ENCODE peak calls at places on chromosomes 6 and 20, in five cellular contexts. J, B, I, O and K are unnamed samples.

GRCh38 chr6:63597142-63598000 is 25.1 kb downstream of the LOC128125822 start:
- DNase-seq in J (no peak), B (no peak), I (no peak), O (no peak), K (peak; percentile 35)

GRCh38 chr6:17004269-17004668 is 97.6 kb upstream of the STMND1 start:
- DNase-seq in J (no peak), B (no peak), I (no peak), O (no peak), K (no peak)

GRCh38 chr6:54876365-54876764 is 29.8 kb downstream of the FAM83B start:
- DNase-seq in J (no peak), B (no peak), I (no peak), O (no peak), K (no peak)

GRCh38 chr20:25389858-25390537 is 637 bp downstream of the ABHD12 start:
- DNase-seq in J (peak; percentile 61), B (no peak), I (peak; percentile 80), O (peak; percentile 72), K (peak; percentile 69)

GRCh38 chr20:47272893-47273590 is 83.5 kb downstream of the ZMYND8 start:
- DNase-seq in J (peak; percentile 50), B (no peak), I (no peak), O (no peak), K (peak; percentile 63)

GRCh38 chr20:8389381-8390368 is 257.6 kb downstream of the PLCB1 start:
- DNase-seq in J (peak; percentile 36), B (no peak), I (no peak), O (no peak), K (peak; percentile 79)

GRCh38 chr20:38084425-38084951 is 50.9 kb downstream of the RPRD1B start:
- DNase-seq in J (no peak), B (no peak), I (no peak), O (no peak), K (no peak)

GRCh38 chr20:36010745-36011326 is 42.4 kb downstream of the CNBD2 start:
- DNase-seq in J (no peak), B (no peak), I (no peak), O (no peak), K (no peak)

GRCh38 chr20:11844691-11845090 is 73.0 kb upstream of the BTBD3 start:
- DNase-seq in J (no peak), B (no peak), I (no peak), O (no peak), K (no peak)

GRCh38 chr6:13427838-13428527 is 59.4 kb downstream of the GFOD1 start:
- DNase-seq in J (no peak), B (no peak), I (no peak), O (no peak), K (no peak)

GRCh38 chr6:160388922-160389321 is 40.7 kb downstream of the SLC22A3 start:
- DNase-seq in J (no peak), B (no peak), I (no peak), O (no peak), K (no peak)

GRCh38 chr6:170575250-170575649 is 9.2 kb downstream of the PDCD2 start:
- DNase-seq in J (no peak), B (no peak), I (no peak), O (no peak), K (no peak)

GRCh38 chr6:161443868-161444267 is 170.0 kb upstream of the AGPAT4 start:
- DNase-seq in J (peak; percentile 19), B (no peak), I (peak; percentile 59), O (no peak), K (peak; percentile 91)

GRCh38 chr20:58759947-58760346 is 67.3 kb downstream of the NPEPL1 start:
- DNase-seq in J (no peak), B (no peak), I (no peak), O (no peak), K (no peak)

GRCh38 chr20:33688938-33689424 is 2.8 kb upstream of the E2F1 start:
- DNase-seq in J (no peak), B (no peak), I (no peak), O (no peak), K (no peak)

GRCh38 chr6:147322299-147323162 is 118.3 kb downstream of the STXBP5 start:
- DNase-seq in J (no peak), B (peak; percentile 82), I (no peak), O (no peak), K (no peak)

GRCh38 chr20:8388146-8388545 is 256.1 kb downstream of the PLCB1 start:
- DNase-seq in J (no peak), B (no peak), I (no peak), O (no peak), K (no peak)

GRCh38 chr6:134980846-134981245 is 30.9 kb upstream of the ALDH8A1 start:
- DNase-seq in J (no peak), B (no peak), I (no peak), O (no peak), K (no peak)

GRCh38 chr6:170209354-170210025 is 81.4 kb downstream of the DLL1 start:
- DNase-seq in J (no peak), B (no peak), I (peak; percentile 44), O (peak; percentile 7), K (no peak)

GRCh38 chr20:4683261-4683660 is 38.4 kb upstream of the PRND start:
- DNase-seq in J (no peak), B (no peak), I (no peak), O (no peak), K (no peak)

GRCh38 chr6:73521351-73522254 is 771 bp upstream of the EEF1A1 start:
- DNase-seq in J (peak; percentile 65), B (peak; percentile 33), I (no peak), O (peak; percentile 88), K (peak; percentile 43)

GRCh38 chr6:11785953-11786579 is 7.5 kb upstream of the ADTRP start:
- DNase-seq in J (no peak), B (no peak), I (no peak), O (no peak), K (no peak)

GRCh38 chr20:31632503-31633338 is 5.0 kb upstream of the COX4I2 start:
- DNase-seq in J (no peak), B (no peak), I (no peak), O (no peak), K (no peak)

GRCh38 chr6:87908978-87909802 is 138.5 kb upstream of the SPACA1 start:
- DNase-seq in J (no peak), B (no peak), I (no peak), O (no peak), K (no peak)

GRCh38 chr6:18141805-18142590 is 12.9 kb downstream of the TPMT start:
- DNase-seq in J (peak; percentile 90), B (no peak), I (no peak), O (no peak), K (peak; percentile 95)

GRCh38 chr6:152338335-152339125 is 298.6 kb downstream of the SYNE1 start:
- DNase-seq in J (no peak), B (no peak), I (peak; percentile 57), O (peak; percentile 69), K (no peak)

GRCh38 chr20:9635756-9636155 is 121.4 kb downstream of the LAMP5 start:
- DNase-seq in J (no peak), B (no peak), I (no peak), O (no peak), K (no peak)

GRCh38 chr20:34220581-34220980 is 20.6 kb upstream of the ASIP start:
- DNase-seq in J (no peak), B (no peak), I (no peak), O (no peak), K (no peak)

GRCh38 chr6:163711615-163712568 is 297.4 kb downstream of the QKI start:
- DNase-seq in J (no peak), B (peak; percentile 33), I (no peak), O (no peak), K (no peak)

GRCh38 chr6:48994811-48995210 is 468.2 kb downstream of the MMUT start:
- DNase-seq in J (no peak), B (no peak), I (no peak), O (no peak), K (no peak)

GRCh38 chr6:125102901-125103300 is 50.7 kb upstream of the TPD52L1 start:
- DNase-seq in J (no peak), B (no peak), I (no peak), O (no peak), K (no peak)

GRCh38 chr6:114312931-114313330 is 29.9 kb downstream of the HS3ST5 start:
- DNase-seq in J (no peak), B (no peak), I (no peak), O (no peak), K (no peak)

GRCh38 chr6:116572162-116572561 is 858 bp downstream of the RWDD1 start:
- DNase-seq in J (no peak), B (no peak), I (no peak), O (no peak), K (no peak)

GRCh38 chr20:57524511-57525176 is at the start of gene CTCFL:
- DNase-seq in J (no peak), B (no peak), I (no peak), O (no peak), K (no peak)

GRCh38 chr6:112173401-112173800 is 81.0 kb downstream of the LAMA4 start:
- DNase-seq in J (no peak), B (no peak), I (no peak), O (no peak), K (no peak)

GRCh38 chr6:152273638-152274037 is 363.5 kb downstream of the SYNE1 start:
- DNase-seq in J (no peak), B (no peak), I (peak; percentile 53), O (no peak), K (no peak)

GRCh38 chr6:147699637-147700036 is 191.1 kb downstream of the SAMD5 start:
- DNase-seq in J (no peak), B (no peak), I (no peak), O (no peak), K (no peak)

GRCh38 chr6:158869010-158869603 is 49.9 kb upstream of the EZR start:
- DNase-seq in J (no peak), B (no peak), I (no peak), O (no peak), K (peak; percentile 55)

GRCh38 chr20:49570828-49571552 is 3.1 kb upstream of the PTGIS start:
- DNase-seq in J (no peak), B (no peak), I (no peak), O (peak; percentile 14), K (no peak)

GRCh38 chr6:16762547-16763477 is 1.6 kb upstream of the ATXN1 start:
- DNase-seq in J (peak; percentile 45), B (no peak), I (no peak), O (peak; percentile 60), K (peak; percentile 82)